ENCODE peak calls at places on chromosome 13, in six cellular contexts. Q is uterus; D is stomach; R is activated CD4-positive, CD25-positive, alpha-beta regulatory T cell; C is stimulated activated CD8-positive, alpha-beta memory T cell treated with anti-CD3 and anti-CD28 coated beads, Interleukin-2, amount 100 ng/mL, for 48 hours; L is Caco-2. M is an unnamed sample.
A peak's percentile ranks its signal among the peaks of the same experiment; 100 is the strongest.

GRCh38 chr13:49649244-49649962 is 21.1 kb downstream of the ARL11 start:
- DNase-seq in Q (no peak), D (no peak), R (no peak), C (no peak), L (no peak), M (peak; percentile 40)

GRCh38 chr13:107518292-107518691 is 697.0 kb downstream of the LIG4 start:
- DNase-seq in Q (no peak), D (no peak), R (no peak), C (no peak), L (no peak), M (peak; percentile 4)

GRCh38 chr13:89375839-89376238 is 1704.7 kb downstream of the SLITRK5 start:
- DNase-seq in Q (no peak), D (no peak), R (no peak), C (no peak), L (no peak), M (no peak)

GRCh38 chr13:44293908-44294735 is 79.5 kb upstream of the SERP2 start:
- DNase-seq in Q (no peak), D (no peak), R (no peak), C (no peak), L (no peak), M (no peak)

GRCh38 chr13:76383671-76384461 is 502.3 kb downstream of the KCTD12 start:
- DNase-seq in Q (no peak), D (no peak), R (no peak), C (no peak), L (no peak), M (peak; percentile 14)

GRCh38 chr13:100673831-100674362 is 698 bp downstream of the TMTC4 start:
- DNase-seq in Q (peak; percentile 67), D (peak; percentile 55), R (peak; percentile 11), C (no peak), L (peak; percentile 64), M (peak; percentile 74)

GRCh38 chr13:95564091-95564490 is 11.6 kb downstream of the CLDN10 start:
- DNase-seq in Q (no peak), D (no peak), R (no peak), C (no peak), L (no peak), M (no peak)

GRCh38 chr13:66886248-66886647 is 343.9 kb downstream of the PCDH9 start:
- DNase-seq in Q (no peak), D (no peak), R (no peak), C (no peak), L (no peak), M (no peak)

GRCh38 chr13:30829145-30829544 is 76.9 kb upstream of the MEDAG start:
- DNase-seq in Q (no peak), D (no peak), R (no peak), C (no peak), L (no peak), M (peak; percentile 93)

GRCh38 chr13:92436927-92437326 is 789.7 kb upstream of the GPC6 start:
- DNase-seq in Q (no peak), D (no peak), R (no peak), C (no peak), L (no peak), M (no peak)

GRCh38 chr13:27673911-27674310 is 52.2 kb downstream of the POLR1D start:
- DNase-seq in Q (no peak), D (no peak), R (no peak), C (no peak), L (no peak), M (no peak)

GRCh38 chr13:43132228-43132627 is 108.8 kb downstream of the DNAJC15 start:
- DNase-seq in Q (no peak), D (peak; percentile 40), R (no peak), C (no peak), L (peak; percentile 81), M (peak; percentile 49)